ENCODE peak calls at places on chromosome 16, in five cellular contexts. G, U, C, I and O are unnamed samples.
A peak's percentile ranks its signal among the peaks of the same experiment; 100 is the strongest.

GRCh38 chr16:31253642-31254045 is 6.1 kb upstream of the ITGAM start:
- DNase-seq in C (no peak), G (no peak), I (no peak), U (no peak), O (peak; percentile 14)

GRCh38 chr16:62149646-62150045 is 113.4 kb upstream of the CDH8 start:
- DNase-seq in C (no peak), I (no peak), G (peak; percentile 71), U (no peak), O (no peak)

GRCh38 chr16:4323845-4324478 is 8.1 kb downstream of the GLIS2 start:
- DNase-seq in G (peak; percentile 42), I (no peak), C (no peak), U (no peak), O (no peak)

GRCh38 chr16:80583466-80583865 is 42.7 kb downstream of the DYNLRB2 start:
- DNase-seq in G (peak; percentile 90), U (no peak), C (no peak), I (no peak), O (no peak)

GRCh38 chr16:6113749-6114148 is 1016.2 kb upstream of the EEF2KMT start:
- DNase-seq in I (no peak), C (no peak), G (no peak), U (no peak), O (no peak)

GRCh38 chr16:74565378-74565777 is 41.5 kb downstream of the GLG1 start:
- DNase-seq in G (no peak), I (no peak), U (no peak), C (no peak), O (no peak)

GRCh38 chr16:11038777-11039176 is 94.4 kb downstream of the CLEC16A start:
- DNase-seq in G (no peak), I (no peak), C (no peak), U (no peak), O (no peak)

GRCh38 chr16:9138731-9139501 is 47.5 kb downstream of the HAPSTR1 start:
- DNase-seq in U (no peak), C (peak; percentile 49), I (peak; percentile 54), G (peak; percentile 46), O (peak; percentile 43)

GRCh38 chr16:20923876-20924275 is 23.3 kb downstream of the LYRM1 start:
- DNase-seq in I (no peak), U (no peak), C (no peak), G (no peak), O (no peak)

GRCh38 chr16:13809765-13810164 is 110.2 kb upstream of the ERCC4 start:
- DNase-seq in U (no peak), I (no peak), C (no peak), G (no peak), O (no peak)

GRCh38 chr16:89805136-89805905 is 11.1 kb downstream of the FANCA start:
- DNase-seq in G (peak; percentile 45), I (no peak), U (no peak), C (no peak), O (no peak)

GRCh38 chr16:4768549-4769305 is 1.8 kb upstream of the ZNF500 start:
- DNase-seq in G (peak; percentile 91), I (peak; percentile 71), U (peak; percentile 68), C (peak; percentile 77), O (peak; percentile 79)

GRCh38 chr16:1100084-1100800 is 4.2 kb upstream of the C1QTNF8 start:
- DNase-seq in C (no peak), I (no peak), G (no peak), U (no peak), O (no peak)

GRCh38 chr16:57541754-57542435 is 548 bp upstream of the ADGRG5 start:
- DNase-seq in C (no peak), U (no peak), I (no peak), G (no peak), O (no peak)

GRCh38 chr16:27762441-27762840 is 212.5 kb downstream of the KATNIP start:
- DNase-seq in U (no peak), I (no peak), G (peak; percentile 96), C (no peak), O (no peak)

GRCh38 chr16:2980227-2981176 is at the start of gene PKMYT1:
- DNase-seq in G (peak; percentile 65), U (no peak), I (peak; percentile 94), C (peak; percentile 95), O (peak; percentile 95)

GRCh38 chr16:50396770-50397525 is 28.2 kb upstream of the BRD7 start:
- DNase-seq in U (no peak), I (no peak), C (no peak), G (peak; percentile 76), O (no peak)

GRCh38 chr16:24150282-24150681 is 105.9 kb upstream of the CACNG3 start:
- DNase-seq in I (no peak), U (no peak), C (no peak), G (no peak), O (no peak)

GRCh38 chr16:3292604-3293003 is 9.3 kb downstream of the ZNF263 start:
- DNase-seq in U (no peak), I (no peak), G (peak; percentile 58), C (no peak), O (no peak)

GRCh38 chr16:77584205-77584859 is 138.0 kb upstream of the NUDT7 start:
- DNase-seq in G (peak; percentile 58), U (no peak), C (peak; percentile 28), I (no peak), O (peak; percentile 41)

DNA sequence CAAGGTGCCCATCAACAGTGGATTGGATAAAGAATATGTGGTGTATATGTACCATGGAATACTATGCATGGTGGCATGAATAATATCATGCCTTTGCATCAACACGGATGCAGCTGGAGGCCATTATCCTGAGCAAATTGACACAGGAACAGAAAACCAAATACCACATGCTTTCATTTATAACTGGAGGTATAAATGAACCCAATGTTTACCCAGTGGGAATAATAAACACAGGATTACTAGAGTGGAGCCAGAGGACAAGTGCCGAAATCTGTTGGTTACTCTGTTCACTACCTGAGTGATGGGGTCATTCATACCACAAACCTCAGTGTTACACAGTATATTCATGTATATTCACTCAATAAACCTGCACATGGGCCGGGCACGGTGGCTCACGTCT is 125.2 kb downstream of the CDH11 start:
- DNase-seq in U (no peak), G (no peak), C (no peak), I (no peak), O (no peak)
- H3K4me1 ChIP-seq in U (no peaks in the 10 kb centered on the region), G (no peaks in the 10 kb centered on the region), C (no peaks in the 10 kb centered on the region), I (no peaks in the 10 kb centered on the region), O (no peaks in the 10 kb centered on the region)

GRCh38 chr16:19005561-19006445 is 22.1 kb downstream of the TMC7 start:
- DNase-seq in U (peak; percentile 20), C (no peak), G (peak; percentile 46), I (no peak), O (no peak)

GRCh38 chr16:19006446-19007315 is 22.9 kb downstream of the TMC7 start:
- DNase-seq in G (no peak), C (no peak), U (no peak), I (no peak), O (no peak)

GRCh38 chr16:19011169-19011731 is 27.5 kb downstream of the TMC7 start:
- DNase-seq in G (no peak), U (no peak), C (no peak), I (no peak), O (no peak)

GRCh38 chr16:19008245-19008644 is 24.5 kb downstream of the TMC7 start:
- DNase-seq in U (no peak), I (no peak), C (no peak), G (peak; percentile 98), O (no peak)

GRCh38 chr16:19008770-19009169 is 25.0 kb downstream of the TMC7 start:
- DNase-seq in I (no peak), C (no peak), U (no peak), G (peak; percentile 67), O (no peak)
- H3K27ac ChIP-seq in I (no peak overlapping the region), C (no peak overlapping the region), U (no peak overlapping the region), G (no peak overlapping the region), O (no peak overlapping the region)

GRCh38 chr16:17392127-17392856 is 78.5 kb downstream of the XYLT1 start:
- DNase-seq in U (no peak), G (no peak), I (no peak), C (no peak), O (no peak)
- H3K4me1 ChIP-seq in U (peaks cover 19% of the 10 kb centered on the region), G (no peaks in the 10 kb centered on the region), I (peaks cover 26% of the 10 kb centered on the region), C (peaks cover 47% of the 10 kb centered on the region), O (peaks cover 14% of the 10 kb centered on the region)

GRCh38 chr16:17965131-17965530 is 371.4 kb downstream of the NPIPA8 start:
- DNase-seq in C (no peak), G (no peak), U (no peak), I (no peak), O (no peak)

GRCh38 chr16:17963185-17963836 is 373.2 kb downstream of the NPIPA8 start:
- DNase-seq in U (no peak), I (no peak), G (no peak), C (no peak), O (no peak)

GRCh38 chr16:17962726-17963125 is 373.8 kb downstream of the NPIPA8 start:
- DNase-seq in I (no peak), C (no peak), U (no peak), G (no peak), O (no peak)

GRCh38 chr16:17964196-17964595 is 372.3 kb downstream of the NPIPA8 start:
- DNase-seq in U (no peak), G (no peak), I (no peak), C (no peak), O (no peak)
- H3K27ac ChIP-seq in U (no peak overlapping the region), G (no peak overlapping the region), I (no peak overlapping the region), C (no peak overlapping the region), O (no peak overlapping the region)

GRCh38 chr16:87795336-87795735 is 29.6 kb upstream of the KLHDC4 start:
- DNase-seq in G (no peak), C (no peak), U (no peak), I (no peak), O (no peak)
- H3K4me1 ChIP-seq in G (peaks cover 2% of the 10 kb centered on the region), C (no peaks in the 10 kb centered on the region), U (peaks cover 17% of the 10 kb centered on the region), I (no peaks in the 10 kb centered on the region), O (no peaks in the 10 kb centered on the region)

GRCh38 chr16:87344931-87345631 is 27.9 kb upstream of the C16orf95 start:
- DNase-seq in U (no peak), I (peak; percentile 6), G (peak; percentile 13), C (peak; percentile 47), O (peak; percentile 21)
- H3K27ac ChIP-seq in U (peak overlapping the region; percentile 67), I (no peak overlapping the region), G (no peak overlapping the region), C (no peak overlapping the region), O (peak overlapping the region; percentile 39)

DNA sequence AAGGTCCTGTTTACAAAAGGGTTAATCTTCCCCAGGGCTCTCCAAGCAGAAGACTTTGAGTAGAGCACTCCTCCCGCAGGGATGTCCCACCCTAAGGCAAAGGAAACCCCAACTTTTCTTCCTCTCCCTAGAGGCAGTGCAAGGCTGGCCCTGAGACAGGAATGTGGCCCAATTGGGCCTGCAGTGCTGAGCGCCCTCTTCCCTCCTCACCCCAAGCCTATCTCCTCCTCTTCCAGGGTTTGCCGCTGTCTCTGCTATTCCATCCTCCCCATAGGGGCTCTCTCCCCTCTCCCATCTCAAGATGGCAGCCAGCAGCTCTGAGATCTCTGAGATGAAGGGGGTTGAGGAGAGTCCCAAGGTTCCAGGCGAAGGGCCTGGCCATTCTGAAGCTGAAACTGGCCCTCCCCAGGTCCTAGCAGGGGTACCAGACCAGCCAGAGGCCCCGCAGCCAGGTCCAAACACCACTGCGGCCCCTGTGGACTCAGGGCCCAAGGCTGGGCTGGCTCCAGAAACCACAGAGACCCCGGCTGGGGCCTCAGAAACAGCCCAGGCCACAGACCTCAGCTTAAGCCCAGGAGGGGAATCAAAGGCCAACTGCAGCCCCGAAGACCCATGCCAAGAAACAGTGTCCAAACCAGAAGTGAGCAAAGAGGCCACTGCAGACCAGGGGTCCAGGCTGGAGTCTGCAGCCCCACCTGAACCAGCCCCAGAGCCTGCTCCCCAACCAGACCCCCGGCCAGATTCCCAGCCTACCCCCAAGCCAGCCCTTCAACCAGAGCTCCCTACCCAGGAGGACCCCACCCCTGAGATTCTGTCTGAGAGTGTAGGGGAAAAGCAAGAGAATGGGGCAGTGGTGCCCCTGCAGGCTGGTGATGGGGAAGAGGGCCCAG is 1.0 kb downstream of the PRRT2 start:
- DNase-seq in G (no peak), C (no peak), I (no peak), U (no peak), O (no peak)
- H3K4me1 ChIP-seq in G (peaks cover 47% of the 10 kb centered on the region), C (peaks cover 71% of the 10 kb centered on the region), I (peaks cover 60% of the 10 kb centered on the region), U (peaks cover 82% of the 10 kb centered on the region), O (peaks cover 68% of the 10 kb centered on the region)

GRCh38 chr16:78906135-78906534 is 694.4 kb downstream of the MAF start:
- DNase-seq in U (no peak), C (no peak), G (no peak), I (no peak), O (no peak)
- H3K27ac ChIP-seq in U (no peak overlapping the region), C (no peak overlapping the region), G (no peak overlapping the region), I (no peak overlapping the region), O (no peak overlapping the region)